ENCODE peak calls at places on chromosomes 13 and 19, in seven cellular contexts. Y, Q, D, L, N, P and B are unnamed samples.

GRCh38 chr13:36188446-36188845 is 25.9 kb downstream of the SOHLH2 start:
- DNase-seq in P (no peak), D (no peak), Q (no peak), L (no peak), N (no peak), Y (no peak), B (no peak)

GRCh38 chr19:18379803-18380747 is 5.9 kb upstream of the GDF15 start:
- DNase-seq in P (peak; percentile 86), Q (peak; percentile 98), Y (no peak), N (peak; percentile 64), L (peak; percentile 82), D (peak; percentile 89), B (peak; percentile 77)

GRCh38 chr19:35063940-35064818 is 22.7 kb downstream of the HPN start:
- DNase-seq in D (peak; percentile 67), L (no peak), N (peak; percentile 76), P (no peak), Y (no peak), Q (peak; percentile 48), B (no peak)

GRCh38 chr13:25848822-25849740 is 202.7 kb downstream of the SHISA2 start:
- DNase-seq in Q (no peak), N (no peak), P (no peak), D (peak; percentile 66), Y (no peak), L (no peak), B (no peak)

GRCh38 chr19:23318143-23318542 is 67.9 kb upstream of the ZNF724 start:
- DNase-seq in N (peak; percentile 72), Y (no peak), L (no peak), Q (no peak), P (no peak), D (no peak), B (no peak)

GRCh38 chr19:41479757-41480191 is 36.8 kb downstream of the ERICH4 start:
- DNase-seq in P (no peak), D (no peak), Y (no peak), L (peak; percentile 74), Q (peak; percentile 96), N (no peak), B (no peak)

GRCh38 chr19:4692275-4693077 is 22.3 kb upstream of the MYDGF start:
- DNase-seq in P (no peak), D (no peak), L (no peak), Q (no peak), N (no peak), Y (no peak), B (no peak)

GRCh38 chr19:10120538-10121198 is 969 bp upstream of the EIF3G start:
- DNase-seq in L (no peak), Y (no peak), Q (no peak), D (peak; percentile 83), N (peak; percentile 88), P (no peak), B (peak; percentile 80)

GRCh38 chr13:97266328-97266727 is 44.2 kb downstream of the MBNL2 start:
- DNase-seq in P (no peak), N (no peak), D (peak; percentile 39), L (no peak), Y (no peak), Q (no peak), B (no peak)

GRCh38 chr13:37540228-37540627 is 58.3 kb downstream of the POSTN start:
- DNase-seq in D (peak; percentile 74), Y (no peak), Q (no peak), N (peak; percentile 20), P (no peak), L (no peak), B (no peak)

GRCh38 chr13:87669379-87669978 is 1.7 kb upstream of the SLITRK5 start:
- DNase-seq in N (no peak), Q (no peak), P (no peak), D (no peak), L (no peak), Y (no peak), B (peak; percentile 26)

GRCh38 chr19:33902802-33903488 is 106.3 kb downstream of the KCTD15 start:
- DNase-seq in Q (no peak), N (no peak), P (no peak), Y (no peak), D (no peak), L (no peak), B (no peak)

GRCh38 chr19:58022283-58022660 is 11.6 kb upstream of the ZSCAN1 start:
- DNase-seq in L (peak; percentile 9), Y (no peak), N (no peak), P (no peak), Q (no peak), D (no peak), B (no peak)

GRCh38 chr19:47049307-47049700 is 880 bp upstream of the TMEM160 start:
- DNase-seq in Q (no peak), D (peak; percentile 63), L (no peak), Y (no peak), P (no peak), N (no peak), B (peak; percentile 54)

GRCh38 chr13:68984688-68985319 is 1122.8 kb upstream of the ATXN8OS start:
- DNase-seq in Y (no peak), Q (no peak), L (peak; percentile 71), N (no peak), D (no peak), P (no peak), B (no peak)

GRCh38 chr13:112647256-112647655 is 42.6 kb upstream of the ATP11A start:
- DNase-seq in Y (no peak), N (no peak), L (no peak), P (no peak), D (no peak), Q (no peak), B (no peak)

GRCh38 chr19:35595928-35596327 is 10.0 kb downstream of the PMIS2 start:
- DNase-seq in Q (no peak), Y (no peak), L (no peak), D (no peak), P (no peak), N (no peak), B (no peak)

GRCh38 chr19:42601811-42602443 is 7.2 kb upstream of the CEACAM8 start:
- DNase-seq in D (peak; percentile 11), P (no peak), N (peak; percentile 25), Q (peak; percentile 29), L (no peak), Y (peak; percentile 5), B (peak; percentile 47)

GRCh38 chr13:24348797-24349515 is 39.6 kb downstream of the C1QTNF9 start:
- DNase-seq in D (no peak), N (peak; percentile 60), Q (no peak), P (no peak), Y (no peak), L (no peak), B (no peak)

GRCh38 chr19:522726-523125 is 8.8 kb upstream of the CDC34 start:
- DNase-seq in N (no peak), P (no peak), L (no peak), D (no peak), Y (no peak), Q (no peak), B (no peak)

GRCh38 chr13:33199282-33199850 is 86.2 kb downstream of the STARD13 start:
- DNase-seq in D (no peak), P (no peak), Q (no peak), N (no peak), L (no peak), Y (no peak), B (no peak)

GRCh38 chr13:60721063-60721462 is 324.0 kb downstream of the TDRD3 start:
- DNase-seq in N (no peak), Q (no peak), D (no peak), P (no peak), Y (no peak), L (no peak), B (no peak)

GRCh38 chr13:68745517-68745916 is 1362.1 kb upstream of the ATXN8OS start:
- DNase-seq in D (no peak), Y (no peak), L (no peak), N (no peak), P (no peak), Q (no peak), B (no peak)

GRCh38 chr19:42092350-42092749 is 16.4 kb downstream of the ZNF574 start:
- DNase-seq in N (peak; percentile 41), Q (peak; percentile 37), P (no peak), D (no peak), Y (peak; percentile 46), L (peak; percentile 82), B (no peak)

DNA sequence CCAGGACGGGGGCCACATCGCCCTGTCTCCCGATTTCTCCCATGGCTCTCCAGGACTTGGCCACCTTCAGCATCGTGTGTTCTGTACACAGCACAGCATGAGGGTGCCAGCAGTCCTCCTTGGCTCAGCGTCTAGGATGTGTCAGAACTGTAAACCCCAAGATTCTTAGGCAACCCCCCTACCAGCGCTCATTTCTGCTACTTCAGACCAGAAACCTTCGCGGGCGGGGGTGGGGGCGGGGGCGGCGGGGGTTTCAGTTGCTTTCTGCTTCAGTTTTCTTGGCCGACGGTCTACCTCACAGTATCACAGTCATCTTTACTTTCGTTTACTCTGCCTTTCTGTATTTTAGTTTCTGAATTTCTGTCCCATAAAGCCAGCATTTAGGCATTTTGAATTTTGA is 82.4 kb downstream of the GGACT start:
- DNase-seq in N (no peak), D (no peak), Q (no peak), P (no peak), Y (no peak), L (no peak), B (no peak)
- H3K4me3 ChIP-seq in N (no peak overlapping the region), D (no peak overlapping the region), Q (no peak overlapping the region), P (no peak overlapping the region), Y (peak overlapping the region; percentile 82), L (no peak overlapping the region), B (no peak overlapping the region)

GRCh38 chr13:30418886-30419459 is 3.3 kb upstream of the UBE2L5 start:
- DNase-seq in N (no peak), P (no peak), L (no peak), Q (no peak), D (no peak), Y (no peak), B (no peak)
- H3K4me1 ChIP-seq in N (peaks cover 22% of the 10 kb centered on the region), P (peaks cover 25% of the 10 kb centered on the region), L (peaks cover 6% of the 10 kb centered on the region), Q (peaks cover 5% of the 10 kb centered on the region), D (peaks cover 8% of the 10 kb centered on the region), Y (peaks cover 21% of the 10 kb centered on the region), B (peaks cover 13% of the 10 kb centered on the region)

GRCh38 chr13:45055902-45056648 is 64.2 kb upstream of the GTF2F2 start:
- DNase-seq in Y (no peak), P (no peak), N (peak; percentile 92), Q (no peak), L (no peak), D (peak; percentile 88), B (peak; percentile 71)
- H3K27ac ChIP-seq in Y (no peak overlapping the region), P (peak overlapping the region; percentile 66), N (peak overlapping the region; percentile 95), Q (peak overlapping the region; percentile 20), L (no peak overlapping the region), D (peak overlapping the region; percentile 82), B (no peak overlapping the region)

GRCh38 chr19:16285769-16286564 is 38.7 kb upstream of the KLF2 start:
- DNase-seq in N (no peak), P (peak; percentile 25), D (peak; percentile 29), Y (no peak), L (no peak), Q (no peak), B (peak; percentile 10)

GRCh38 chr19:16288544-16288943 is 36.1 kb upstream of the KLF2 start:
- DNase-seq in N (no peak), Y (no peak), P (no peak), Q (peak; percentile 30), D (no peak), L (no peak), B (no peak)

GRCh38 chr19:16281743-16282142 is 42.9 kb upstream of the KLF2 start:
- DNase-seq in Y (no peak), L (no peak), P (no peak), Q (no peak), N (no peak), D (no peak), B (no peak)

DNA sequence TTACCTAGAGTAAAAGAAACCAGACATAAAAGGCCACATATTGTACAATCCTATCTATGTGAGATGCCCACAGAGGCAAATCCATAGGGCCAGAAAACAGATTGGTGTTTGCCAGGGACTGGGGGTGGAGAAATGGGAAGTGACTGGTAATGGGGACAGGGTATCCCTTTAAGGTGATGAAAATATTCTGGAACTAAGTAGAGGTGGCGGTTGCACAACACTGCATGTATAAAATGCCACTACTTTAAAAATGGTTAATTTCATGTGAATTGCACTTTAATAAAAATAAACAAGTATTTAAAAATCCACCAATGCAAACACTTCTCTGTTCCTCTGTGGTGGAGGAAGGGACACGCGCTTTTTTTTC is 41.5 kb upstream of the KLF2 start:
- DNase-seq in L (no peak), Q (no peak), N (no peak), P (no peak), D (no peak), Y (no peak), B (no peak)
- H3K4me3 ChIP-seq in L (no peak overlapping the region), Q (no peak overlapping the region), N (no peak overlapping the region), P (peak overlapping the region; percentile 68), D (no peak overlapping the region), Y (peak overlapping the region; percentile 13), B (no peak overlapping the region)